ENCODE peak calls at places on chromosome 20, in seven cellular contexts. B, J, F, V, E, A and L are unnamed samples.
A peak's percentile ranks its signal among the peaks of the same experiment; 100 is the strongest.

GRCh38 chr20:14951707-14952106 is 614.3 kb upstream of the FLRT3 start:
- DNase-seq in E (no peak), J (no peak), A (no peak), F (peak; percentile 64), V (no peak), B (peak; percentile 35), L (no peak)

GRCh38 chr20:32456869-32457421 is 98.8 kb downstream of the ASXL1 start:
- DNase-seq in F (peak; percentile 42), E (peak; percentile 91), B (no peak), J (peak; percentile 68), A (no peak), V (peak; percentile 95), L (peak; percentile 56)

GRCh38 chr20:19254086-19254821 is 41.8 kb downstream of the SLC24A3 start:
- DNase-seq in E (no peak), J (no peak), B (no peak), A (no peak), V (peak; percentile 12), F (no peak), L (no peak)

GRCh38 chr20:58682656-58683055 is 9.9 kb upstream of the NPEPL1 start:
- DNase-seq in E (no peak), J (peak; percentile 15), A (no peak), B (no peak), F (peak; percentile 81), V (no peak), L (no peak)

GRCh38 chr20:59007758-59008511 is 881 bp upstream of the CTSZ start:
- DNase-seq in A (peak; percentile 71), E (no peak), V (peak; percentile 49), F (no peak), B (peak; percentile 56), J (no peak), L (peak; percentile 88)

GRCh38 chr20:1171461-1172093 is 13.2 kb downstream of the TMEM74B start:
- DNase-seq in V (peak; percentile 94), E (peak; percentile 88), J (peak; percentile 16), F (peak; percentile 18), A (no peak), B (no peak), L (no peak)

GRCh38 chr20:47305667-47306066 is 50.8 kb downstream of the ZMYND8 start:
- DNase-seq in E (no peak), J (no peak), F (no peak), A (no peak), B (no peak), V (no peak), L (no peak)

GRCh38 chr20:15905661-15906060 is 667.6 kb downstream of the KIF16B start:
- DNase-seq in V (no peak), F (no peak), E (no peak), A (no peak), J (no peak), B (no peak), L (no peak)

GRCh38 chr20:60057866-60058807 is 99.9 kb downstream of the CDH26 start:
- DNase-seq in E (peak; percentile 62), V (peak; percentile 94), J (peak; percentile 86), F (peak; percentile 72), B (no peak), A (peak; percentile 36), L (peak; percentile 58)

GRCh38 chr20:38878798-38879197 is 47.4 kb upstream of the FAM83D start:
- DNase-seq in B (no peak), A (no peak), E (peak; percentile 79), J (peak; percentile 34), V (peak; percentile 86), F (peak; percentile 27), L (no peak)

GRCh38 chr20:4130404-4131189 is 115.2 kb upstream of the RNF24 start:
- DNase-seq in E (no peak), A (no peak), V (no peak), J (no peak), F (peak; percentile 81), B (no peak), L (no peak)

GRCh38 chr20:51801220-51801991 is 915 bp downstream of the SALL4 start:
- DNase-seq in J (peak; percentile 47), E (peak; percentile 78), A (no peak), B (no peak), F (no peak), V (peak; percentile 84), L (no peak)

GRCh38 chr20:6857929-6858328 is 90.4 kb downstream of the BMP2 start:
- DNase-seq in B (no peak), F (no peak), A (no peak), J (no peak), E (no peak), V (no peak), L (no peak)

GRCh38 chr20:11067359-11067758 is 393.6 kb upstream of the JAG1 start:
- DNase-seq in B (no peak), E (no peak), V (no peak), J (no peak), A (no peak), F (no peak), L (no peak)

GRCh38 chr20:5848711-5849505 is 98.7 kb downstream of the SHLD1 start:
- DNase-seq in B (peak; percentile 67), J (no peak), A (no peak), E (no peak), F (peak; percentile 61), V (no peak), L (no peak)

GRCh38 chr20:9590189-9590588 is 75.8 kb downstream of the LAMP5 start:
- DNase-seq in F (peak; percentile 33), J (no peak), A (no peak), B (no peak), V (no peak), E (no peak), L (no peak)

DNA sequence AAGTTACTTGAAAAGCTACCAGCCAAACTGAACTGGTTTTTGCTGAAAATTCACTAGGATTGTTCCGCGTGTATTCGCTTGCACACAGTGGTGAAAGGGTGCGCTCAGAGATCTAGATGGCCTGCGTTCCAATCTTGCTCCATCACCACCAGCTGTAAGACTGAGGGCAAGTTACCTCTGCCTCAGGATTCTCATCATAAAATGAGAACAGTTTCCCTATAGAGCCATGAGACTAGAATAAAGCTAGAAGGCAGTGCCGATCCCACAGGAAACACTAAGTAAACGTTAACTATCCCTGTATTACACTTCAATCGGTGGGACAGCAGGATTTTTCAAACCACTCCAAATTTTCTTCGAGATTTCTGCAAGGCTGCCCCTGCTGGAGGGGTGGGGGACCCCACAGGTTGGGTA is 838 bp downstream of the AHCY start:
- DNase-seq in J (no peak), B (no peak), A (no peak), F (peak; percentile 57), E (peak; percentile 6), V (no peak), L (no peak)
- TF ChIP-seq CTCF in J (peak; percentile 16), B (no peak), A (no peak), F (no peak), E (peak; percentile 32), V (peak; percentile 70), L (no peak)

GRCh38 chr20:62570897-62571666 is 71.2 kb upstream of the SLCO4A1 start:
- DNase-seq in F (no peak), B (no peak), J (no peak), V (no peak), E (no peak), A (no peak), L (no peak)

GRCh38 chr20:62570403-62570802 is 71.9 kb upstream of the SLCO4A1 start:
- DNase-seq in J (no peak), A (no peak), V (no peak), B (no peak), F (no peak), E (no peak), L (no peak)

GRCh38 chr20:62572980-62573379 is 69.3 kb upstream of the SLCO4A1 start:
- DNase-seq in V (no peak), J (no peak), F (no peak), E (peak; percentile 44), A (no peak), B (no peak), L (no peak)

GRCh38 chr20:62569615-62570014 is 72.7 kb upstream of the SLCO4A1 start:
- DNase-seq in B (no peak), F (no peak), V (no peak), A (no peak), J (no peak), E (no peak), L (no peak)

DNA sequence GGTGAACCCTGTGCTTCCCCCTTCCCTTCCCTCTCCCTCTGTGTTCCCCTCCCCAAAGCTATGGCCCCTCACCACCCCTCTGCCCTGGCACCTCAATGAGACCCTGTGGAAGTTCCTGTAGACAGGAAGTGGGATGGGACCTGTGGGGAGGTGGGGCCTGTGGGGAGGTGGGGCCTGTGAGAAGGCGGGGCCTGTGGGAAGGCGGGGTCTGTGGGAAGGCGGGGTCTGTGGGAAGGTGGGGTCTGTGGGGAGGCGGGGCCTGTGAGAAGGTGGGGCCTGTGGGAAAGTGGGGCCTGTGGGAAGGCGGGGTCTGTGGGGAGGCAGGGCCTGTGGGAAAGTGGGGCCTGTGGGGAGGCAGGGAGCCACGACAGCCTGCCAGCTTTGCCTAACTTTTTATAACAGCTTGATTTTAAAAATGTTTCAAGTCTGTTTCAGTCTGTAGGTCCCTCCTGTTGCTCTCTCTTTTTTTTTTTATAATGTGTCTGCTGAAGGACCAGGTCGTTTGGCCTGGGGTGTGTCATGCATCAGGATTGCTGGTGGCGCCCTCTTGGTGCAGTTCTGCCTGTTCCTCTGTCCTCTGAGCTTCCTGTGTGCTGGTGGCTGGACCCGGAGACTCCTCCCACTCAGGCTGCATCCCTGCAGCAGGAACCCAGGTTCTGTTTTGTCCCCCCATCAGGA is 70.5 kb upstream of the SLCO4A1 start:
- DNase-seq in A (no peak), B (no peak), J (peak; percentile 29), F (no peak), E (no peak), V (peak; percentile 81), L (peak; percentile 53)
- H3K27me3 ChIP-seq in A (no peaks in the 10 kb centered on the region), B (peaks cover 47% of the 10 kb centered on the region), J (peaks cover 66% of the 10 kb centered on the region), F (peaks cover 2% of the 10 kb centered on the region), E (peaks cover 17% of the 10 kb centered on the region), V (no peaks in the 10 kb centered on the region), L (peaks cover 1% of the 10 kb centered on the region)

DNA sequence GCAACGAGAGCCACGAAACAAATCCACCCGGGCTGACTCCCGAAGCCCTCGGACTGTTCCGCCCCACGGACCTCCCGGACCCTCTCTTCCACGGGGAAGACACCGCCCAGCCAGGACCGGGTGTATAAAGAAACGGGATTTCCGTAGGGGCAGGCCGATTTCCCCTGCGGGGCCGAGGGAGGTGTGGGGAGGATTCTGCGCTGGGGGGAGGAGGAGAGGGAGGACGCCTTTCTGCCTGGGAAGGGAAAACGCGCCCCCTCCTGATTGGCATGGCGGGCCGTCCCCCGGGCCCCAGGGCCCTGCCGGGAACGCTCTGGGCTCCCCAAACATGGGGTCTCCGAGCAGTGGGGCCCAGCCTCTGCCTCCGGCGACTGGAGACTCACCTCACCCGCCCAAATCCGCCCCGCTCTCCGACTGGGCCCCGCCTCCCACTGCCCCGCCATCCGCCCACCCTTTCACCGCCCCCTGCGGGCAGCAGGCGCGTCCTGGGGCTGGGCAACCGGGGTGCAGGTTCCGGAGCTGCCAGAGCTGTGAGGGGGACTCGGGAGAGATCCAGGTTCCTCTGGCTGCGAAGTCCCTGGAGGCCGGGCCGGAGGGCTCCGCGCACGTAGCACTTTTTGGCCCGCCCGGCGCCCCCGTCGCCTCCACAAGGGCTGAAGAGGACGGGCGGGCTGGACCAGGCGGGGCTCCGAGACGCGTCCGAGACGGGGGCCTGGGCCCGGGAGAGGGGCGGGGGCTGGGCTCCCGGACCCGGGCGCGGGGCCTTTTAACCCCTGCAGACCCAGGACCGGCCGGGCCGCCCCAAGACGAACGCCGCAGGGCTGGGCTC is 586 bp upstream of the PPDPF start:
- DNase-seq in V (peak; percentile 93), J (peak; percentile 68), B (peak; percentile 36), A (peak; percentile 49), F (peak; percentile 49), E (peak; percentile 93), L (peak; percentile 77)
- TF ChIP-seq CTCF in V (peak; percentile 56), J (peak; percentile 30), B (no peak), A (peak; percentile 5), F (peak; percentile 24), E (peak; percentile 31), L (no peak)

GRCh38 chr20:62584671-62585512 is 57.4 kb upstream of the SLCO4A1 start:
- DNase-seq in J (no peak), A (no peak), B (no peak), V (no peak), F (no peak), E (no peak), L (no peak)
- H3K27me3 ChIP-seq in J (peaks cover 50% of the 10 kb centered on the region), A (no peaks in the 10 kb centered on the region), B (peaks cover 16% of the 10 kb centered on the region), V (no peaks in the 10 kb centered on the region), F (peaks cover 12% of the 10 kb centered on the region), E (peaks cover 5% of the 10 kb centered on the region), L (no peaks in the 10 kb centered on the region)